ENCODE peak calls at places on chromosomes 5 and 9, in nine cellular contexts. V is activated CD4-positive, CD25-positive, alpha-beta regulatory T cell; F is bronchial epithelial cell; K is AG04449; J is stimulated activated CD4-positive, alpha-beta T cell treated with anti-CD3 and anti-CD28 coated beads, Interleukin-4, amount 100 ng/mL, for 4 hours; Z is CD8-positive, alpha-beta T cell; X is mammary epithelial cell; P is NCI-H2029; S is GM04504. O is an unnamed sample.

GRCh38 chr9:91428927-91429351 is 5.3 kb upstream of the NFIL3 start:
- DNase-seq in V (no peak), F (no peak), K (no peak), J (no peak), Z (no peak), X (no peak), P (no peak), S (no peak), O (no peak)

GRCh38 chr5:175032013-175032412 is 307.6 kb downstream of the MSX2 start:
- DNase-seq in V (no peak), F (no peak), K (no peak), J (no peak), Z (no peak), X (no peak), P (no peak), S (no peak), O (no peak)

GRCh38 chr5:113202904-113203716 is 226.5 kb downstream of the DCP2 start:
- DNase-seq in V (no peak), F (peak; percentile 81), K (no peak), J (no peak), Z (no peak), X (no peak), P (no peak), S (no peak), O (no peak)

GRCh38 chr9:6827370-6827949 is 69.7 kb downstream of the KDM4C start:
- DNase-seq in V (no peak), F (peak; percentile 38), K (no peak), J (no peak), Z (no peak), X (peak; percentile 20), P (no peak), S (no peak), O (no peak)

GRCh38 chr5:17105744-17106450 is 111.5 kb upstream of the BASP1 start:
- DNase-seq in V (no peak), F (peak; percentile 86), K (no peak), J (no peak), Z (no peak), X (peak; percentile 75), P (no peak), S (peak; percentile 70), O (no peak)

GRCh38 chr9:86775718-86776117 is 171.6 kb downstream of the GAS1 start:
- DNase-seq in V (no peak), F (no peak), K (no peak), J (no peak), Z (no peak), X (no peak), P (no peak), S (no peak), O (no peak)

GRCh38 chr5:72244862-72245371 is 75.1 kb downstream of the MRPS27 start:
- DNase-seq in V (no peak), F (peak; percentile 30), K (no peak), J (no peak), Z (no peak), X (no peak), P (peak; percentile 63), S (peak; percentile 27), O (no peak)

GRCh38 chr9:112789493-112789892 is 38.9 kb downstream of the SNX30 start:
- DNase-seq in V (no peak), F (no peak), K (peak; percentile 68), J (no peak), Z (no peak), X (no peak), P (no peak), S (peak; percentile 15), O (no peak)

GRCh38 chr5:2740051-2740848 is 11.2 kb downstream of the IRX2 start:
- DNase-seq in V (no peak), F (no peak), K (no peak), J (no peak), Z (no peak), X (peak; percentile 63), P (peak; percentile 34), S (no peak), O (no peak)

GRCh38 chr9:34628656-34629491 is at the start of gene ARID3C:
- DNase-seq in V (peak; percentile 14), F (no peak), K (no peak), J (peak; percentile 55), Z (no peak), X (peak; percentile 43), P (no peak), S (no peak), O (peak; percentile 40)

GRCh38 chr5:104456122-104456521 is 893.5 kb upstream of the NUDT12 start:
- DNase-seq in V (no peak), F (no peak), K (no peak), J (no peak), Z (no peak), X (no peak), P (peak; percentile 44), S (no peak), O (no peak)

GRCh38 chr9:35179347-35180271 is 17.8 kb downstream of the UNC13B start:
- DNase-seq in V (no peak), F (peak; percentile 63), K (no peak), J (no peak), Z (no peak), X (no peak), P (peak; percentile 79), S (no peak), O (no peak)